ENCODE peak calls at places on chromosomes 2 and 18, in nine cellular contexts. Q, I, J, H, D, T, C, Z and K are unnamed samples.

GRCh38 chr2:202104286-202104870 is 31.3 kb downstream of the KIAA2012 start:
- DNase-seq in Q (peak; percentile 66), I (peak; percentile 84), J (peak; percentile 29), H (peak; percentile 66), D (peak; percentile 90), T (peak; percentile 84), C (peak; percentile 67), Z (no peak), K (peak; percentile 77)

GRCh38 chr18:984004-984403 is 79.3 kb downstream of the ADCYAP1 start:
- DNase-seq in Q (no peak), I (no peak), J (no peak), H (no peak), D (no peak), T (no peak), C (no peak), Z (no peak), K (no peak)

GRCh38 chr2:1041012-1041805 is 90.6 kb downstream of the SNTG2 start:
- DNase-seq in Q (no peak), I (no peak), J (no peak), H (no peak), D (no peak), T (no peak), C (no peak), Z (no peak), K (no peak)

GRCh38 chr18:74869904-74870863 is 272.5 kb downstream of the ZNF407 start:
- DNase-seq in Q (no peak), I (no peak), J (no peak), H (peak; percentile 57), D (no peak), T (no peak), C (no peak), Z (no peak), K (no peak)

GRCh38 chr2:95013726-95014125 is 11.8 kb upstream of the MAL start:
- DNase-seq in Q (no peak), I (peak; percentile 44), J (no peak), H (no peak), D (no peak), T (no peak), C (no peak), Z (no peak), K (no peak)

GRCh38 chr2:188517549-188518255 is 226.0 kb downstream of the GULP1 start:
- DNase-seq in Q (no peak), I (no peak), J (no peak), H (peak; percentile 37), D (no peak), T (peak; percentile 17), C (no peak), Z (no peak), K (peak; percentile 91)

GRCh38 chr2:215794829-215795546 is 218.4 kb downstream of the MREG start:
- DNase-seq in Q (peak; percentile 55), I (no peak), J (peak; percentile 14), H (peak; percentile 75), D (peak; percentile 56), T (no peak), C (no peak), Z (no peak), K (peak; percentile 77)

GRCh38 chr2:112187805-112188596 is 49.8 kb downstream of the FBLN7 start:
- DNase-seq in Q (no peak), I (no peak), J (no peak), H (no peak), D (no peak), T (no peak), C (no peak), Z (peak; percentile 85), K (no peak)

GRCh38 chr2:61707984-61708852 is 145.6 kb downstream of the FAM161A start:
- DNase-seq in Q (peak; percentile 30), I (no peak), J (no peak), H (peak; percentile 18), D (no peak), T (peak; percentile 54), C (no peak), Z (no peak), K (peak; percentile 33)

GRCh38 chr18:39660141-39660540 is 2094.5 kb upstream of the CELF4 start:
- DNase-seq in Q (peak; percentile 44), I (no peak), J (no peak), H (no peak), D (no peak), T (no peak), C (no peak), Z (no peak), K (peak; percentile 18)

GRCh38 chr18:7607535-7608173 is 40.5 kb downstream of the PTPRM start:
- DNase-seq in Q (no peak), I (no peak), J (no peak), H (no peak), D (no peak), T (no peak), C (no peak), Z (no peak), K (no peak)

GRCh38 chr2:174492963-174493431 is 6.2 kb upstream of the GPR155 start:
- DNase-seq in Q (no peak), I (no peak), J (no peak), H (no peak), D (no peak), T (no peak), C (no peak), Z (peak; percentile 74), K (no peak)

GRCh38 chr2:8458461-8459459 is 223.1 kb upstream of the ID2 start:
- DNase-seq in Q (no peak), I (no peak), J (no peak), H (no peak), D (no peak), T (no peak), C (peak; percentile 6), Z (no peak), K (no peak)

GRCh38 chr2:43361286-43361685 is 134.9 kb upstream of the ZFP36L2 start:
- DNase-seq in Q (peak; percentile 29), I (no peak), J (no peak), H (no peak), D (no peak), T (no peak), C (peak; percentile 65), Z (no peak), K (no peak)

GRCh38 chr2:9720352-9721093 is 89.7 kb upstream of the YWHAQ start:
- DNase-seq in Q (no peak), I (no peak), J (no peak), H (no peak), D (no peak), T (peak; percentile 73), C (no peak), Z (no peak), K (no peak)

DNA sequence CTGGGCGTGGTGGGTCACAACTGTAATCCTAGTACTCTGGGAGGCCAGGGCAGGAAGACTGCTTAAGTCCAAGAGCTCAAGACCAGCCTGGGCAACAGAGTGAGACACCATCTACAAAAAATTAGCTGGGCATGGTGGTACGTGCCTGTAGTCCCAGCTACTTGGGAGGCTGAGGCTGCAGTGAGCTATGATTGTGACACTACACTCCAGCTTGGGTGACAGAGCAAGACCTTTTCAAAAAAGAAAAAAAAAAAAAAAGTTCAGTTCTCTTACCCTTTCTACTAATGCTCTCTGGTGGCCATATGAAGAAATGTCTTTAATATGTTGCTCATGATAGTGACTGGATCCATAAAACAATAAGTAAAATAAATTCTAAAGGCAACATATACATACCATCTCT is 14.9 kb downstream of the TYW5 start:
- DNase-seq in Q (peak; percentile 47), I (no peak), J (no peak), H (peak; percentile 4), D (no peak), T (no peak), C (peak; percentile 37), Z (no peak), K (peak; percentile 43)
- TF ChIP-seq CTCF in Q (no peak), I (no peak), J (peak; percentile 49), H (peak; percentile 45), D (no peak), T (peak; percentile 4), C (peak; percentile 40), Z (no peak), K (peak; percentile 31)

DNA sequence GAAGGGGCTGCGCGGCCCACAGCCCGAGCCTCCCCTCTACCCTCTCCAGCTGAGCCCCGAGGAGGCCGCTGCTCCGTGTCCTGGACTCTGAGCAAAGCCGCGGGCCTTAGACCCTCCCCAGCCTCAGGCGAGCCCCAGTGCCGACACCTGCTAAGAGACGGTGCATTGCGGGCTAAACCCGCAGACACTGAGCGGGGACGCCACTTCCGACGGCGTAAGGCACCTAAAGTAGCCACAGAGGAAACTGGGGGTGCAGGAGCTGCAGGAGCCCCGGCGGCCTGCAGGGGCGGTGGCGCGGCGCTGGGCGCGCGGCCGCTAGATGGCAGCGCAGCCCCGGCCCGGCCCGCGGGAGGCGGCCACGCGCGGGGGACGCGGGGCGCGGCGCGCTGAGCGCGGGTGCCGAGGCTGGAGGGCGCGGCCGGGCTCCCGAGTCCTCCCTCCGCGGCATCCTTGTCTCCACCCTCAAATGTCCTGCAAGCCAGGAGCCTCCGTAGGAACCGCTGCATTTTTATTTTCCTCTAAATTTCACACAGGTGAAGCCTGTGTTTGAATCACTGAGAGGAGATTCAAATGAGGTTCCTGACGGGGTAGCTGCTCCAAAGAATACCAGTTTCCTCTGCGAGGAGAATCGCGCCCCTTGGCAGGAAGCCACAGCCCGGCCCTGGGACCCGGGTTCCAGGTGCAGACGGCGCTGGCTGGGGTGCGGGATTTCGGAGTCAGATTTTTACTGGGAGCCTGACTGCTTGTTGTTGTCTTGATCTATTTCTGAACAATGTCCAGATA is 650.5 kb downstream of the GALR1 start:
- DNase-seq in Q (peak; percentile 2), I (no peak), J (peak; percentile 52), H (peak; percentile 89), D (peak; percentile 70), T (peak; percentile 78), C (peak; percentile 15), Z (peak; percentile 70), K (peak; percentile 5)
- TF ChIP-seq CTCF in Q (peak; percentile 64), I (peak; percentile 67), J (peak; percentile 79), H (peak; percentile 69), D (peak; percentile 57), T (peak; percentile 98), C (peak; percentile 61), Z (peak; percentile 67), K (peak; percentile 57)

DNA sequence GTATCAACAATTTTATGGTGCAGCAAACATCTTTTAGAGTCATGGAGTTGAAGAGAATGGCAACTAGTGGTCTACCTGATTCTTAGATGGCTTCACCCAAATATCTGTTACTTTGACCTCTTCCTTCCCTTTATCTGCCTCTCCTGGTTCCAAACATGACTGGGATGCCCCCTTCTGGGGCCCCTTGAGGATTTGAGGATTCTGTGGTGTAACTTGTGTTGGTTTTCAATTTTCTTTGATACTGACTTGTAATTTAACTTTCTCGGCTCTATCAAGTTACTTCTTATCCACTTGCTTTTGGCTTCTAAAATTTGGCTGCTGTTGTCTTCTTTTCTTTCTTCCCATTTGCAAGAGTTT is 92.3 kb downstream of the DPP10 start:
- DNase-seq in Q (no peak), I (no peak), J (no peak), H (no peak), D (no peak), T (no peak), C (no peak), Z (no peak), K (no peak)
- TF ChIP-seq CTCF in Q (no peak), I (no peak), J (no peak), H (peak; percentile 11), D (no peak), T (no peak), C (no peak), Z (no peak), K (no peak)

DNA sequence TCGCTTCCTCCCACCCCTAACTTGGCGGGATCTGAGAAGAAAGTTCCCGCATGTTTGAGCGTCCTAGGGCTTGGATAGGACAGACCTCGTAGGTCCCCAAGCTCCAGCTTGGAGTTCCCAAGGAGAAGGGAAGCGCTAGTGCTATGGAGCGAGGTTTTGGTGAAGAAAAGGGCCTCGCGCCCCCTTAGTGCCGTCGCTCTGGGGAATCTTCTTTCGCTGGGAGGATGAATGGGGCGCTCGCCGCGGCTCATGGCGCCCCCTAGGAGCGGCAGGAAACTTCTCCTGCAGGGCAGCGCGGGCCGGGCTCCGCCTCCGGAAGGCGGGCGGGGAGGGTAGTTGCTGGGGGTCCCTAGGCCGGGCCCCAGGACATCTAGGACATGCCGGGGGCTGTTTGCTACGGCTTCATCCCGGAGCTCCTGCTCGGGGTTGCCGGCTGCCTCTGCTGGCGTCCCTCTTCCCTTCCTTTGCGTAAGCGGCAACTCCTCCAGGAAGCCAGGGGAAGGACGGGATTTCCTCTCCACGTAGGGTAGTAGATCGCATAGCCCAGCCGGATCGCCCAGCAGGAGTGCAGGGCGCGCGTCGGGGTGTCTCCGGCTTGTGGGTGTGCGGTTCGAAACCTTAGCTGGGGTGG is 11.9 kb upstream of the SKOR2 start:
- DNase-seq in Q (no peak), I (no peak), J (no peak), H (peak; percentile 83), D (peak; percentile 79), T (peak; percentile 46), C (peak; percentile 26), Z (no peak), K (no peak)
- TF ChIP-seq CTCF in Q (no peak), I (no peak), J (peak; percentile 53), H (peak; percentile 80), D (peak; percentile 45), T (peak; percentile 63), C (peak; percentile 49), Z (no peak), K (peak; percentile 4)